ENCODE peak calls at places on chromosomes 12 and 14, in four cellular contexts. One of them, this sample, is unnamed. For H3K4me1, the result is how much of the 10 kb centered on the place peaks cover.

GRCh38 chr12:77218278-77218677 is 152.9 kb upstream of the E2F7 start:
- DNase-seq in pancreas: no peak
- DNase-seq in A549: no peak
- DNase-seq in right cardiac atrium: no peak
- DNase-seq in this sample: no peak

GRCh38 chr12:11906284-11906935 is 164.3 kb upstream of the BCL2L14 start:
- DNase-seq in pancreas: no peak
- DNase-seq in A549: no peak
- DNase-seq in right cardiac atrium: no peak
- DNase-seq in this sample: no peak

GRCh38 chr14:50067723-50068495 is 48.5 kb downstream of the VCPKMT start:
- DNase-seq in pancreas: no peak
- DNase-seq in A549: peak
- DNase-seq in right cardiac atrium: no peak
- DNase-seq in this sample: peak

GRCh38 chr12:26434299-26434915 is 239.0 kb downstream of the SSPN start:
- DNase-seq in pancreas: no peak
- DNase-seq in A549: peak
- DNase-seq in right cardiac atrium: no peak
- DNase-seq in this sample: no peak

GRCh38 chr12:106234513-106234912 is 13.3 kb downstream of the CKAP4 start:
- DNase-seq in pancreas: no peak
- DNase-seq in A549: no peak
- DNase-seq in right cardiac atrium: no peak
- DNase-seq in this sample: no peak

GRCh38 chr12:49622501-49623141 is 740 bp upstream of the PRPF40B start:
- DNase-seq in pancreas: peak
- DNase-seq in A549: peak
- DNase-seq in right cardiac atrium: peak
- DNase-seq in this sample: no peak

GRCh38 chr12:26895672-26896071 is 42.1 kb downstream of the INTS13 start:
- DNase-seq in pancreas: no peak
- DNase-seq in A549: no peak
- DNase-seq in right cardiac atrium: no peak
- DNase-seq in this sample: no peak

GRCh38 chr14:75615200-75615599 is 36.8 kb downstream of the FLVCR2 start:
- DNase-seq in pancreas: peak
- DNase-seq in A549: no peak
- DNase-seq in right cardiac atrium: no peak
- DNase-seq in this sample: peak

GRCh38 chr14:34363733-34364134 is 98.3 kb downstream of the SPTSSA start:
- DNase-seq in pancreas: no peak
- DNase-seq in A549: no peak
- DNase-seq in right cardiac atrium: no peak
- DNase-seq in this sample: no peak

GRCh38 chr12:71303199-71303598 is 136.4 kb upstream of the LGR5 start:
- DNase-seq in pancreas: no peak
- DNase-seq in A549: no peak
- DNase-seq in right cardiac atrium: no peak
- DNase-seq in this sample: no peak

GRCh38 chr14:103552811-103553210 is 9.6 kb downstream of the BAG5 start:
- DNase-seq in pancreas: no peak
- DNase-seq in A549: no peak
- DNase-seq in right cardiac atrium: peak
- DNase-seq in this sample: no peak

GRCh38 chr14:103555559-103556337 is 6.7 kb downstream of the BAG5 start:
- DNase-seq in pancreas: no peak
- DNase-seq in A549: no peak
- DNase-seq in right cardiac atrium: peak
- DNase-seq in this sample: peak

GRCh38 chr14:103558071-103558882 is 4.2 kb downstream of the BAG5 start:
- DNase-seq in pancreas: no peak
- DNase-seq in A549: no peak
- DNase-seq in right cardiac atrium: peak
- DNase-seq in this sample: no peak

GRCh38 chr14:103561381-103562134 is 899 bp downstream of the BAG5 start:
- DNase-seq in pancreas: no peak
- DNase-seq in A549: no peak
- DNase-seq in right cardiac atrium: peak
- DNase-seq in this sample: no peak

GRCh38 chr14:103556976-103557758 is 5.3 kb downstream of the BAG5 start:
- DNase-seq in pancreas: no peak
- DNase-seq in A549: no peak
- DNase-seq in right cardiac atrium: peak
- DNase-seq in this sample: no peak
- H3K27ac ChIP-seq in pancreas: no peak
- H3K27ac ChIP-seq in A549: no peak
- H3K27ac ChIP-seq in right cardiac atrium: peak
- H3K27ac ChIP-seq in this sample: peak

DNA sequence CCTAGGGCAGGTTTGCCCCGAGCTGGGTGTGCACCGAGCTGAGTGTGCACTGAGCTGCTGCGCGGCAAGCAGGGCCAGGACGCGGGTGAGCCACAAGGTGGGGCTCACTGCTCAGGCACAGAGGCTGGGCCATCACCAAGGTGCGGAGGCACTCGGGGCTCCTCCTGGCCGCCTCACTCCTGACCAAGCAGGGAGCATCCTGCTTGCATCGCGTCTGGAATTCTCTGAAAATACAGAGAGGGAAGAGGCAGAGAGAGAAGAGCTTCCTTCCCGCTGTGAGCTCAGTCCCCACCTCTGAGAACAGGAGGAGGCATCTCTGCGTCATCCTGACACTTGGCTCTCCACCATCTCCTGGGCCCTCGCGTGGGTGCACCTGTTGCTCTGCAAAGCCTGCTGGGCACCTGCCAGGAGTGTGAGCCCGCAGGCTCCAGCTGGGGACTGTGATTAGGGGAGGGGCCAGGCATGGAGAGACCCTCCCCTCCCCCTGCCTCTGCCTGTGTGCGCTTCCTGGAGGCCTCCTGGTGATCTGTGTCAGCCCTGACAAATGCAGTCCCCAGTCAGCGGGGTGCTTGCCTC is 116.3 kb downstream of the GLT1D1 start:
- DNase-seq in pancreas: no peak
- DNase-seq in A549: peak
- DNase-seq in right cardiac atrium: no peak
- DNase-seq in this sample: no peak
- H3K4me3 ChIP-seq in pancreas: no peak
- H3K4me3 ChIP-seq in A549: no peak
- H3K4me3 ChIP-seq in right cardiac atrium: no peak
- H3K4me3 ChIP-seq in this sample: peak

GRCh38 chr14:91410781-91411536 is 6.7 kb downstream of the CCDC88C start:
- DNase-seq in pancreas: no peak
- DNase-seq in A549: no peak
- DNase-seq in right cardiac atrium: no peak
- DNase-seq in this sample: peak
- H3K4me1 ChIP-seq in pancreas: under half
- H3K4me1 ChIP-seq in A549: under half
- H3K4me1 ChIP-seq in right cardiac atrium: under half
- H3K4me1 ChIP-seq in this sample: half or more

GRCh38 chr12:57612711-57613426 is 1.6 kb downstream of the ARHGEF25 start:
- DNase-seq in pancreas: no peak
- DNase-seq in A549: no peak
- DNase-seq in right cardiac atrium: no peak
- DNase-seq in this sample: no peak
- H3K27ac ChIP-seq in pancreas: no peak
- H3K27ac ChIP-seq in A549: no peak
- H3K27ac ChIP-seq in right cardiac atrium: no peak
- H3K27ac ChIP-seq in this sample: no peak

DNA sequence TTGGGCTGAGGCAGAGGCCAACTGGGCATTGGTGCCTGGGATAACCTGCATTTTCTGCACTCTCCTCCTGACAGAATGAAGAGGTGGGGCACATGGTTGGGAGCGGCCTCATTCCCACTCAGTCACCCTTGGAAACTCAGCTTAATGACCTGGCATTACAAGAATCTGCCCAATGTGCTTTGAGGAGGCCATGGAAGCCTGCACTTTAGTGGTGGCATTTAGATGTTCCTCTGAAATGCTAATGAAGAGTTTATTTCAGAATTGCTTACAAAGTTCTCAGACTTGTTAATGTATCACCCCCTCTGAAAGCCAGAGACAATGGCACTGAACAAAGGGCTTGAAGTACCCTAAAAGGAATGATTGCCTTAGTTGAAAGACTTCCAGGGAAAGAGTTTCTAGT is 71.4 kb upstream of the PARP11 start:
- DNase-seq in pancreas: no peak
- DNase-seq in A549: no peak
- DNase-seq in right cardiac atrium: no peak
- DNase-seq in this sample: no peak
- H3K4me3 ChIP-seq in pancreas: no peak
- H3K4me3 ChIP-seq in A549: no peak
- H3K4me3 ChIP-seq in right cardiac atrium: no peak
- H3K4me3 ChIP-seq in this sample: no peak

GRCh38 chr14:94052662-94053061 is 26.5 kb downstream of the OTUB2 start:
- DNase-seq in pancreas: no peak
- DNase-seq in A549: no peak
- DNase-seq in right cardiac atrium: no peak
- DNase-seq in this sample: peak
- H3K4me1 ChIP-seq in pancreas: under half
- H3K4me1 ChIP-seq in A549: under half
- H3K4me1 ChIP-seq in right cardiac atrium: under half
- H3K4me1 ChIP-seq in this sample: under half

GRCh38 chr14:52553002-52553670 is 500 bp downstream of the GPR137C start:
- DNase-seq in pancreas: peak
- DNase-seq in A549: no peak
- DNase-seq in right cardiac atrium: peak
- DNase-seq in this sample: peak

GRCh38 chr14:52553671-52554575 is 1.3 kb downstream of the GPR137C start:
- DNase-seq in pancreas: peak
- DNase-seq in A549: no peak
- DNase-seq in right cardiac atrium: peak
- DNase-seq in this sample: peak

GRCh38 chr14:52563120-52563519 is 10.5 kb downstream of the GPR137C start:
- DNase-seq in pancreas: no peak
- DNase-seq in A549: no peak
- DNase-seq in right cardiac atrium: no peak
- DNase-seq in this sample: no peak

DNA sequence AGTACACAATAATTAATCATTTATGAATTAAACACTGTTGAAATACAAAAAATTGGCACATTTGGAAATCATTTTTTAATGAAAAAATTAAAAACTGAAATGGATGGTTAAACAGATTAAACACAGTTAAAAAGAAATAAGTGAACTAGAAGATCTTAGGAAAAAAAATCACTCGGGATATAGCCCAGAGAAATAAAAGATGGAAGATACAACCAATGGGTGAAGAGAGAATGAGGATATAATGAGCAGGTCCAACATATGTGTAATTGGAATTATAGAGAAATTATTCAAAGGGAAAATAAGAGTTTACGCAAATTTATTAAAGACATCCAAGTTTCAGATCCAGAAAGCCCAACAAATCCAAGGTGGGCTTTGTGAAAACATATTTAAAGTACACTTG is 6.1 kb downstream of the GPR137C start:
- DNase-seq in pancreas: no peak
- DNase-seq in A549: no peak
- DNase-seq in right cardiac atrium: no peak
- DNase-seq in this sample: no peak
- H3K27ac ChIP-seq in pancreas: no peak
- H3K27ac ChIP-seq in A549: no peak
- H3K27ac ChIP-seq in right cardiac atrium: no peak
- H3K27ac ChIP-seq in this sample: no peak

DNA sequence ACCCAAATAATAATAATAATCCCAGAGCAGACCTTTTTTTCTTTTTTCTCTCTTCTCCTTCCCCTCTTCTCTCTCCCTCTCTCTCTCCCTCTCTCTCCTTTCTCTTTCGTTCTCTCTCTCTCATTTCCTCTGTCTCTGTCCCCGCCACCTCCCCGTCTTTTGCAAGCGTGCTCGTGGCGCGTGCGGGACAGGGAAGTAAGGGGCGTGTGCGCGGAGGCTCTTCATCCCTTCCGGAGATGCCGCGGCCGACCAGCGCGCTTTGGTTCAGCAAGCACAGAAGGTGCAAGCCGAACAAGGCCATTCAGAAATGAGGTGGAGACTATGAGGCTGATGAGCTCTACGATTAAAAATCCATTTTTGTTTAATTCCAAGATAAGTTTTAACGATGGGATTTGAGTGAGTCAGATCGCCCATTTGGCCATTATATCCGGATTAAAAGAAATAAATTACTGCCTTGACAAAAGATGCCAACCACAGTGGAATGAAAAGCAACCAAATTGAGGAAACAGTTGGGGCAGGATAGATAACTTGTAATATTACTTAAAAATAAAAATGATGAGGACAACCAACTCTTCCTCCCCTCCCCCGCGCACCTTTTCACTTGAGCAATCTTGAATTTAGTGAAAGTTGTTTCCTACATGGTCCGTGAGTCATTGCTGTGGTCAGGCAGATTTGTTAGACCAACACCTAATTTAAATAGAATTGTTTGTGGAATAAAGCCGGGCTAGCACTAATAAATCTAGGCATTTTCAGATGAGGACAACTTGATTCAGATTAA is 1.2 kb upstream of the AMIGO2 start:
- DNase-seq in pancreas: peak
- DNase-seq in A549: no peak
- DNase-seq in right cardiac atrium: peak
- DNase-seq in this sample: peak
- H3K4me3 ChIP-seq in pancreas: peak
- H3K4me3 ChIP-seq in A549: peak
- H3K4me3 ChIP-seq in right cardiac atrium: peak
- H3K4me3 ChIP-seq in this sample: peak

GRCh38 chr14:81519200-81519998 is 14.3 kb downstream of the SEL1L start:
- DNase-seq in pancreas: no peak
- DNase-seq in A549: no peak
- DNase-seq in right cardiac atrium: no peak
- DNase-seq in this sample: no peak
- H3K4me1 ChIP-seq in pancreas: half or more
- H3K4me1 ChIP-seq in A549: under half
- H3K4me1 ChIP-seq in right cardiac atrium: under half
- H3K4me1 ChIP-seq in this sample: under half